ENCODE peak calls at places on chromosomes 4 and X, in ten cellular contexts. R, U, Q, J, H, I, F, O, Z and C are unnamed samples.

GRCh38 chr4:154877110-154877760 is 96.2 kb downstream of the RBM46 start:
- DNase-seq in F (no peak), H (no peak), J (no peak), Q (peak; percentile 16), O (no peak), Z (no peak), R (no peak), I (no peak), U (no peak), C (no peak)

GRCh38 chr4:82679531-82679930 is 117.7 kb upstream of the TMEM150C start:
- DNase-seq in Z (no peak), R (no peak), U (no peak), F (no peak), Q (no peak), I (no peak), H (no peak), J (no peak), O (no peak), C (no peak)

GRCh38 chr4:184660978-184661377 is 11.4 kb downstream of the PRIMPOL start:
- DNase-seq in J (no peak), O (no peak), I (no peak), R (no peak), Z (no peak), F (no peak), Q (no peak), H (no peak), U (no peak), C (no peak)

GRCh38 chrX:100979881-100980607 is 10.5 kb downstream of the ARL13A start:
- DNase-seq in Q (no peak), Z (no peak), J (no peak), O (no peak), U (no peak), H (no peak), R (no peak), F (no peak), I (no peak), C (no peak)

GRCh38 chr4:94165256-94165655 is 42.4 kb upstream of the SMARCAD1 start:
- DNase-seq in R (no peak), Q (no peak), U (no peak), F (no peak), O (no peak), H (no peak), Z (no peak), I (no peak), J (no peak), C (no peak)

GRCh38 chr4:154450971-154451370 is 40.6 kb downstream of the DCHS2 start:
- DNase-seq in J (no peak), F (no peak), Z (no peak), O (no peak), Q (no peak), H (no peak), I (no peak), U (no peak), R (no peak), C (no peak)

GRCh38 chrX:109472939-109473713 is 8.8 kb downstream of the GUCY2F start:
- DNase-seq in Z (peak; percentile 35), H (no peak), I (no peak), O (no peak), Q (peak; percentile 81), J (no peak), U (peak; percentile 50), F (no peak), R (no peak), C (no peak)

GRCh38 chr4:38322709-38323108 is 341.3 kb upstream of the KLF3 start:
- DNase-seq in H (no peak), I (peak; percentile 56), F (no peak), Z (no peak), R (no peak), U (no peak), J (peak; percentile 71), Q (peak; percentile 60), O (no peak), C (no peak)

GRCh38 chr4:159209249-159209648 is 106.4 kb downstream of the RAPGEF2 start:
- DNase-seq in I (no peak), Z (no peak), O (no peak), H (no peak), Q (no peak), R (no peak), U (no peak), J (no peak), F (no peak), C (no peak)

GRCh38 chr4:1834047-1834769 is 21.7 kb downstream of the LETM1 start:
- DNase-seq in R (peak; percentile 66), U (no peak), Z (no peak), J (no peak), I (no peak), Q (no peak), O (no peak), F (no peak), H (no peak), C (no peak)

GRCh38 chr4:146183209-146183608 is 7.7 kb downstream of the LSM6 start:
- DNase-seq in U (no peak), J (no peak), I (no peak), Q (no peak), F (no peak), O (no peak), R (no peak), Z (no peak), H (no peak), C (no peak)

GRCh38 chr4:23921993-23922392 is 32.1 kb upstream of the PPARGC1A start:
- DNase-seq in J (no peak), Q (no peak), F (no peak), Z (no peak), R (no peak), I (no peak), H (no peak), O (no peak), U (no peak), C (no peak)

GRCh38 chr4:6290256-6290655 is 20.6 kb downstream of the WFS1 start:
- DNase-seq in U (no peak), J (no peak), Z (no peak), F (no peak), O (no peak), R (no peak), I (peak; percentile 18), H (no peak), Q (no peak), C (no peak)

GRCh38 chrX:71910526-71911022 is at the start of gene NHSL2:
- DNase-seq in R (no peak), J (no peak), I (peak; percentile 56), U (peak; percentile 44), Q (no peak), F (no peak), H (no peak), Z (peak; percentile 16), O (no peak), C (peak; percentile 24)

GRCh38 chr4:165604181-165604580 is 225.4 kb downstream of the CPE start:
- DNase-seq in R (no peak), Q (no peak), F (no peak), J (no peak), Z (no peak), O (no peak), I (no peak), H (no peak), U (no peak), C (no peak)

GRCh38 chr4:165605811-165606210 is 227.0 kb downstream of the CPE start:
- DNase-seq in J (no peak), R (no peak), H (no peak), U (no peak), I (no peak), Z (no peak), Q (no peak), O (no peak), F (no peak), C (no peak)

GRCh38 chr4:165610679-165611551 is 232.1 kb downstream of the CPE start:
- DNase-seq in I (no peak), J (no peak), U (no peak), H (no peak), F (no peak), Z (no peak), R (no peak), O (no peak), Q (no peak), C (no peak)

GRCh38 chr4:165609653-165610052 is 230.8 kb downstream of the CPE start:
- DNase-seq in O (no peak), R (no peak), Z (no peak), J (no peak), I (no peak), U (no peak), F (no peak), H (no peak), Q (no peak), C (no peak)

DNA sequence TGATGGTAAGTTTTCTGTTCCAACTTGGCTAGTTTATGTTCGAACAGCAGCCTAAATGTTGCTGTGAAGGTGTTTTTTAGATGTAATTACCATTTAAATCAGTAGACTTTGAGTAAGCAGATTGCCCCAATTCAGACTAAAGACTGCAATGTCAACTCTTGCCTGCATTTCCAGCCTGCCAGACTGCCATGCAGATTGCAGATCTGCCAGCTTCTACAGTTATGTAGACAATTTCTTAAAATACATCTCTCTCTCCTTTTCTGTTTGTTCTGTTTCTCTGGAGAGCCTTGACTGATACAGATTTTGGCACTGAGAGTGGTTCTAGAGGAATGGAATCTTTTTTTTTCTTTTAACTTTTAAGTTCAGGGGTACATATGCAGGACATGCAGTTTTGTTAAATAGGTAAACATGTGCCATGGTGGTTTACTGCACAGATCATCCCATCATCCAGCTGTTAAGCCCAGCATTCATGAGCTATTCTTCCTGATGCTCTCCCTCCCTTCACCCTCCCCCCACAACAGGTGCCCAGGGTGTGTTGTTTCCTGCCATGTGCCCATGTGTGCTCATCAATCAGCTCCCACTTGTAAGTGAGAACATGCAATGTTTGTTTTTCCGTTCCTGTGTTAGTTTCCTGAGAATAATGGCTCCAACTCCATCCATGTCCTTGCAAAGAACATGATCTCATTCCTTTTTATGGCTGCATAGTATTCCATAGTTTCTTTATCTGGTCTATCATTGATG is 227.8 kb downstream of the CPE start:
- DNase-seq in I (no peak), J (no peak), F (no peak), H (no peak), Q (no peak), R (no peak), U (no peak), O (no peak), Z (no peak), C (no peak)
- TF ChIP-seq CTCF in I (no peak), J (no peak), F (no peak), H (no peak), Q (no peak), R (no peak), U (no peak), O (no peak), Z (no peak), C (no peak)

GRCh38 chr4:126939401-126939800 is 693.4 kb upstream of the INTU start:
- DNase-seq in R (no peak), J (no peak), Z (no peak), O (no peak), F (no peak), H (no peak), Q (peak; percentile 50), U (no peak), I (no peak), C (no peak)
- TF ChIP-seq CTCF in R (no peak), J (no peak), Z (no peak), O (no peak), F (no peak), H (no peak), Q (no peak), U (no peak), I (no peak), C (no peak)

GRCh38 chr4:151783867-151784266 is 23.1 kb upstream of the GATB start:
- DNase-seq in O (no peak), Z (no peak), I (no peak), R (no peak), H (no peak), U (no peak), J (no peak), F (no peak), Q (peak; percentile 17), C (no peak)
- TF ChIP-seq CTCF in O (no peak), Z (no peak), I (no peak), R (no peak), H (no peak), U (no peak), J (no peak), F (no peak), Q (no peak), C (no peak)

GRCh38 chr4:2948895-2949781 is 14.1 kb downstream of the NOP14 start:
- DNase-seq in J (no peak), I (peak; percentile 60), O (no peak), H (no peak), Z (no peak), R (no peak), U (no peak), F (no peak), Q (no peak), C (no peak)
- TF ChIP-seq CTCF in J (peak; percentile 43), I (peak; percentile 42), O (peak; percentile 23), H (no peak), Z (peak; percentile 53), R (peak; percentile 60), U (no peak), F (no peak), Q (peak; percentile 75), C (no peak)